ENCODE peak calls at places on chromosome 22, in nine cellular contexts. Z is pancreas; H is stimulated activated CD8-positive, alpha-beta memory T cell treated with anti-CD3 and anti-CD28 coated beads, Interleukin-2, amount 100 ng/mL, for 48 hours; G is colonic mucosa; L is SHP77; J is astrocyte of the spinal cord; I is EL; W is stimulated activated naive CD8-positive, alpha-beta T cell treated with anti-CD3 and anti-CD28 coated beads, Interleukin-15, amount 100 ng/mL, for 72 hours; U is LoVo. E is an unnamed sample.

GRCh38 chr22:30822216-30823014 is 127.7 kb downstream of the OSBP2 start:
- DNase-seq in L (no peak), G (no peak), I (no peak), Z (peak; percentile 68), W (no peak), H (no peak), J (no peak), U (no peak), E (peak; percentile 41)

GRCh38 chr22:24290459-24290858 is 19.8 kb downstream of the SPECC1L start:
- DNase-seq in L (no peak), H (no peak), G (no peak), U (no peak), W (no peak), I (peak; percentile 55), Z (no peak), J (no peak), E (peak; percentile 17)

GRCh38 chr22:47357493-47357892 is 595.0 kb downstream of the TBC1D22A start:
- DNase-seq in W (no peak), I (no peak), Z (no peak), H (no peak), U (no peak), L (no peak), G (no peak), J (no peak), E (no peak)

GRCh38 chr22:18000441-18001039 is 23.8 kb downstream of the MICAL3 start:
- DNase-seq in J (no peak), W (peak; percentile 31), U (no peak), H (no peak), G (peak; percentile 39), L (no peak), Z (peak; percentile 69), I (peak; percentile 35), E (peak; percentile 61)

GRCh38 chr22:43946391-43946680 is 8.9 kb upstream of the SAMM50 start:
- DNase-seq in H (no peak), J (no peak), L (peak; percentile 32), W (no peak), Z (no peak), G (no peak), U (no peak), I (no peak), E (peak; percentile 12)

GRCh38 chr22:40635008-40635939 is 1.2 kb downstream of the MRTFA start:
- DNase-seq in L (no peak), I (peak; percentile 42), W (no peak), U (no peak), J (peak; percentile 51), H (no peak), Z (no peak), G (no peak), E (peak; percentile 32)

GRCh38 chr22:18076060-18076497 is 1.7 kb upstream of the PEX26 start:
- DNase-seq in G (peak; percentile 75), H (no peak), W (peak; percentile 27), I (peak; percentile 91), U (peak; percentile 80), J (peak; percentile 90), Z (no peak), L (peak; percentile 71), E (peak; percentile 92)

GRCh38 chr22:38751422-38752346 is 4.1 kb downstream of the SUN2 start:
- DNase-seq in W (peak; percentile 82), I (no peak), H (peak; percentile 64), Z (no peak), L (peak; percentile 85), G (peak; percentile 52), U (no peak), J (peak; percentile 37), E (peak; percentile 51)

GRCh38 chr22:19507534-19507861 is 16.7 kb downstream of the CLDN5 start:
- DNase-seq in H (no peak), G (no peak), L (no peak), W (no peak), U (no peak), J (no peak), Z (no peak), I (no peak), E (no peak)